ENCODE peak calls at places on chromosomes 7 and 10, in eight cellular contexts. J is germinal center, G is endothelial cell, Z is GM03348, Q is retina, K is hippocampal formation, R is neural progenitor cell, L is H54. D is an unnamed sample.
A peak's percentile ranks its signal among the peaks of the same experiment; 100 is the strongest.

GRCh38 chr10:78316451-78316931 is 282.8 kb downstream of the RPS24 start:
- DNase-seq in L (peak; percentile 30), G (no peak), R (no peak), Q (peak; percentile 43), J (no peak), Z (peak; percentile 65), K (no peak), D (peak; percentile 20)

GRCh38 chr10:98416989-98417388 is 2.0 kb upstream of the PYROXD2 start:
- DNase-seq in L (no peak), K (no peak), R (no peak), Q (no peak), J (no peak), Z (no peak), G (no peak), D (no peak)

GRCh38 chr7:34133356-34133982 is 228.1 kb downstream of the BMPER start:
- DNase-seq in L (peak; percentile 33), R (no peak), J (no peak), Q (no peak), K (peak; percentile 15), Z (peak; percentile 81), G (no peak), D (no peak)

GRCh38 chr7:98872328-98872924 is 2.6 kb upstream of the TMEM130 start:
- DNase-seq in L (no peak), R (peak; percentile 67), G (no peak), Z (no peak), Q (no peak), K (no peak), J (peak; percentile 52), D (no peak)

GRCh38 chr7:79401254-79401653 is 52.2 kb downstream of the MAGI2 start:
- DNase-seq in J (no peak), Z (no peak), R (no peak), Q (no peak), G (no peak), L (no peak), K (no peak), D (no peak)

GRCh38 chr10:13404305-13404759 is 56.2 kb upstream of the SEPHS1 start:
- DNase-seq in R (no peak), G (no peak), Z (no peak), Q (no peak), K (no peak), J (no peak), L (no peak), D (no peak)

GRCh38 chr7:113060100-113060499 is 26.5 kb downstream of the GPR85 start:
- DNase-seq in L (no peak), R (no peak), G (no peak), J (no peak), Q (no peak), K (no peak), Z (no peak), D (no peak)

GRCh38 chr7:79096361-79096805 is 357.1 kb downstream of the MAGI2 start:
- DNase-seq in Q (no peak), R (no peak), K (no peak), J (no peak), Z (peak; percentile 17), G (no peak), L (no peak), D (no peak)

GRCh38 chr10:53166325-53166724 is 393.7 kb upstream of the MBL2 start:
- DNase-seq in R (no peak), K (no peak), Z (no peak), J (no peak), L (no peak), G (no peak), Q (no peak), D (no peak)

GRCh38 chr7:22419488-22419887 is 62.5 kb upstream of the RAPGEF5 start:
- DNase-seq in Q (no peak), J (no peak), L (no peak), K (no peak), Z (no peak), G (no peak), R (no peak), D (no peak)